ENCODE peak calls at places on chromosomes 3 and 15, in five cellular contexts. D is adrenal gland, A is breast epithelium, L is esophagus muscularis mucosa, U is psoas muscle. S is an unnamed sample. For H3K4me1, the result is how much of the 10 kb centered on the place peaks cover.

GRCh38 chr3:152574461-152575079 is 260.4 kb upstream of the P2RY1 start:
- DNase-seq in D (peak), U (peak), L (no peak), A (no peak), S (no peak)

GRCh38 chr3:113485161-113485609 is 29.8 kb downstream of the SPICE1 start:
- DNase-seq in U (no peak), A (no peak), L (no peak), D (no peak), S (peak)

GRCh38 chr15:52217186-52217585 is 26.0 kb upstream of the GNB5 start:
- DNase-seq in L (no peak), U (no peak), A (no peak), D (no peak), S (no peak)

GRCh38 chr3:126345641-126346460 is 11.4 kb downstream of the KLF15 start:
- DNase-seq in L (no peak), D (no peak), U (no peak), A (peak), S (peak)

GRCh38 chr3:27507515-27508266 is 23.5 kb upstream of the SLC4A7 start:
- DNase-seq in U (no peak), L (no peak), A (no peak), D (peak), S (no peak)

GRCh38 chr3:55367396-55367795 is 119.7 kb downstream of the WNT5A start:
- DNase-seq in L (no peak), D (no peak), U (no peak), A (no peak), S (no peak)

GRCh38 chr3:23055733-23056376 is 147.3 kb upstream of the UBE2E2 start:
- DNase-seq in A (no peak), L (no peak), D (no peak), U (no peak), S (no peak)

GRCh38 chr15:100879046-100879445 is 585 bp upstream of the ALDH1A3 start:
- DNase-seq in A (no peak), D (no peak), U (peak), L (no peak), S (no peak)

GRCh38 chr15:85527907-85528306 is 147.5 kb downstream of the AKAP13 start:
- DNase-seq in A (no peak), D (no peak), L (no peak), U (no peak), S (peak)

GRCh38 chr3:32913790-32914446 is 37.5 kb upstream of the CCR4 start:
- DNase-seq in A (no peak), D (peak), U (peak), L (peak), S (peak)

GRCh38 chr15:98548172-98548971 is 100.0 kb upstream of the IGF1R start:
- DNase-seq in D (peak), A (peak), L (peak), U (peak), S (peak)

GRCh38 chr15:73334086-73334485 is 34.7 kb downstream of the HCN4 start:
- DNase-seq in A (no peak), L (no peak), U (no peak), D (no peak), S (peak)

GRCh38 chr3:112093180-112093522 is 7.0 kb downstream of the C3orf52 start:
- DNase-seq in A (no peak), U (no peak), D (no peak), L (no peak), S (no peak)

GRCh38 chr15:98807262-98807661 is 158.9 kb downstream of the IGF1R start:
- DNase-seq in L (no peak), U (no peak), D (no peak), A (no peak), S (no peak)

GRCh38 chr3:48215876-48216275 is 7.4 kb upstream of the CAMP start:
- DNase-seq in L (no peak), U (peak), D (peak), A (no peak), S (peak)

GRCh38 chr3:42066516-42067181 is 24.5 kb upstream of the TRAK1 start:
- DNase-seq in A (no peak), D (no peak), L (no peak), U (no peak), S (no peak)

GRCh38 chr3:4334548-4334947 is 31.4 kb downstream of the SETMAR start:
- DNase-seq in D (no peak), U (no peak), L (no peak), A (no peak), S (no peak)

GRCh38 chr3:174199696-174200095 is 659.4 kb upstream of the NAALADL2 start:
- DNase-seq in A (no peak), D (no peak), U (no peak), L (no peak), S (no peak)

GRCh38 chr3:40200754-40201316 is 108.7 kb upstream of the EIF1B start:
- DNase-seq in D (no peak), A (no peak), L (no peak), U (no peak), S (no peak)

DNA sequence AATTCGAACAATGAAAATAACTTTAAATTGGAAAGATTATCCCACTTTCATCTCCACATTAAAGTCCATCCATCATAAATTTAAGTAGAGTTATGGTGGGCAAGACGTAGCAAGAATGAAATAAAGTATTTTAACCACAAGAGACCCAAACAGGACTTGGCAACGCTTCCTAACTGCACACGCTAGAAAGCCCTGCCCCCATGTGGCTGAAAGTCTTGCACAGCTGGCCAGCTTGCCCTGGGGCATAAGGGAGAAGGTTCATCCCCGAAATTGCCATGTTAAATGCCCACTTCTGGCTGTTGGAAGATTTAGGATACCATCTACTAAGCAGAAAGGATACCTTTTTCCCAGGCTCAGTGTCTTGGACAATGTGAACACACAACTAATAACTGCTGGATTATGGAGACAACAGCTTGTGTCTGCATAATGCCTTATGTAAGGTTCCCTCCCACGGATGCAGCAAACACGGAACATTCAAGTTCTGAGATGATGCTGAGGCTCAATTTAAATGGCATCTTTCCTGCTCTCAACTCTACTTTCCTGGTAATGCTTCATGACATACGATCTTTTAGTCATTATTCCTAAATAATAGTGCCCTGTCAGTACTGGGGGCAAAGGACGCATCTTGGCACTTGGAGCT is 116.6 kb upstream of the TJP1 start:
- DNase-seq in A (no peak), L (no peak), U (no peak), D (no peak), S (no peak)
- H3K4me1 ChIP-seq in A (under half), L (under half), U (under half), D (under half), S (under half)

GRCh38 chr3:14441920-14442300 is 39.5 kb downstream of the SLC6A6 start:
- DNase-seq in D (no peak), L (no peak), U (no peak), A (no peak), S (no peak)
- H3K4me1 ChIP-seq in D (under half), L (half or more), U (under half), A (under half), S (half or more)

GRCh38 chr15:57649138-57649537 is 57.4 kb upstream of the POLR2M start:
- DNase-seq in L (peak), U (no peak), A (no peak), D (no peak), S (no peak)
- H3K4me1 ChIP-seq in L (under half), U (under half), A (under half), D (under half), S (under half)

GRCh38 chr3:70040386-70040785 is 40.9 kb downstream of the SAMMSON start:
- DNase-seq in U (no peak), D (no peak), A (no peak), L (no peak), S (no peak)
- H3K4me1 ChIP-seq in U (under half), D (under half), A (under half), L (under half), S (under half)